ENCODE peak calls at places on chromosomes 7 and 10, in eight cellular contexts. A, P, M, B, O, T, N and C are unnamed samples. For H3K36me3, the result is how much of the 10 kb centered on the place peaks cover.

GRCh38 chr7:24898691-24899090 is 81.3 kb downstream of the OSBPL3 start:
- ATAC-seq in O (no peak), P (no peak), T (no peak), M (no peak), B (no peak), N (no peak), A (no peak), C (no peak)

GRCh38 chr7:18140943-18141342 is 113.3 kb upstream of the PRPS1L1 start:
- ATAC-seq in O (no peak), A (no peak), M (no peak), P (no peak), B (no peak), N (no peak), T (no peak), C (no peak)

GRCh38 chr7:95550546-95550945 is 45.8 kb downstream of the PDK4 start:
- ATAC-seq in A (peak), T (no peak), P (no peak), B (peak), M (peak), N (peak), O (peak), C (no peak)

GRCh38 chr7:16795624-16796023 is 9.2 kb downstream of the AGR2 start:
- ATAC-seq in N (no peak), P (no peak), M (no peak), B (no peak), T (no peak), A (no peak), O (no peak), C (no peak)

GRCh38 chr10:88332526-88333265 is 250.4 kb downstream of the RNLS start:
- ATAC-seq in B (no peak), A (no peak), M (no peak), O (no peak), T (peak), P (no peak), N (no peak), C (no peak)

GRCh38 chr7:45035909-45036308 is 35.9 kb downstream of the CCM2 start:
- ATAC-seq in A (no peak), O (no peak), M (no peak), P (no peak), T (no peak), N (no peak), B (no peak), C (no peak)

GRCh38 chr7:16740996-16741395 is 12.6 kb upstream of the TSPAN13 start:
- ATAC-seq in A (no peak), O (no peak), P (no peak), B (peak), T (peak), N (no peak), M (no peak), C (no peak)

GRCh38 chr10:110429301-110429700 is 68.4 kb upstream of the DUSP5 start:
- ATAC-seq in O (no peak), A (no peak), M (no peak), P (no peak), B (no peak), T (no peak), N (no peak), C (no peak)

GRCh38 chr7:50265968-50266694 is 38.4 kb upstream of the IKZF1 start:
- ATAC-seq in T (no peak), M (peak), O (peak), N (no peak), P (no peak), A (no peak), B (no peak), C (peak)

GRCh38 chr10:88138319-88138848 is 275.0 kb downstream of the PTEN start:
- ATAC-seq in A (no peak), B (no peak), M (no peak), O (no peak), P (no peak), T (no peak), N (no peak), C (no peak)

GRCh38 chr7:113161050-113161449 is 42.7 kb upstream of the SMIM30 start:
- ATAC-seq in A (no peak), M (no peak), O (no peak), N (no peak), T (no peak), P (no peak), B (no peak), C (no peak)

GRCh38 chr7:99024066-99024465 is 119.8 kb downstream of the SMURF1 start:
- ATAC-seq in O (no peak), P (no peak), T (peak), A (no peak), M (peak), N (no peak), B (no peak), C (no peak)

GRCh38 chr7:101817031-101817929 is at the start of gene CUX1:
- ATAC-seq in O (peak), M (peak), T (peak), B (peak), P (no peak), N (no peak), A (no peak), C (peak)

GRCh38 chr10:13806419-13806818 is 219.7 kb downstream of the PRPF18 start:
- ATAC-seq in B (no peak), N (no peak), T (no peak), P (no peak), M (no peak), A (no peak), O (no peak), C (no peak)

GRCh38 chr7:40463449-40463848 is 328.6 kb downstream of the SUGCT start:
- ATAC-seq in N (no peak), P (no peak), B (no peak), A (no peak), T (no peak), O (no peak), M (no peak), C (no peak)

GRCh38 chr10:82942572-82943091 is 1067.6 kb downstream of the NRG3 start:
- ATAC-seq in A (no peak), M (no peak), P (no peak), O (peak), N (peak), B (peak), T (no peak), C (peak)

GRCh38 chr7:66748791-66749190 is 8.3 kb downstream of the RABGEF1 start:
- ATAC-seq in N (peak), B (peak), O (peak), T (peak), A (peak), P (peak), M (peak), C (no peak)

GRCh38 chr7:37944737-37945054 is 24.3 kb downstream of the EPDR1 start:
- ATAC-seq in A (no peak), M (no peak), N (no peak), T (no peak), P (no peak), B (no peak), O (no peak), C (no peak)

GRCh38 chr10:26621889-26622681 is 75.4 kb upstream of the PDSS1 start:
- ATAC-seq in B (peak), A (peak), O (peak), T (no peak), M (peak), N (peak), P (no peak), C (peak)

GRCh38 chr7:131497454-131497853 is 59.0 kb downstream of the PODXL start:
- ATAC-seq in A (no peak), P (peak), T (no peak), M (peak), N (peak), O (no peak), B (peak), C (peak)

GRCh38 chr7:94397721-94398120 is 3.0 kb downstream of the COL1A2 start:
- ATAC-seq in A (no peak), N (no peak), O (no peak), B (no peak), P (no peak), T (no peak), M (no peak), C (no peak)

GRCh38 chr7:105000927-105001336 is 13.1 kb upstream of the KMT2E start:
- ATAC-seq in P (no peak), T (no peak), M (no peak), O (no peak), N (no peak), B (peak), A (no peak), C (no peak)

GRCh38 chr7:5414876-5415275 is 8.8 kb downstream of the TNRC18 start:
- ATAC-seq in P (no peak), T (no peak), B (no peak), N (no peak), O (no peak), A (no peak), M (no peak), C (no peak)

GRCh38 chr7:151864081-151864480 is 12.8 kb downstream of the PRKAG2 start:
- ATAC-seq in A (no peak), T (no peak), B (no peak), M (peak), N (no peak), O (no peak), P (no peak), C (no peak)

GRCh38 chr10:84226616-84227015 is 1.3 kb upstream of the LRIT2 start:
- ATAC-seq in P (no peak), O (no peak), A (no peak), T (no peak), M (no peak), B (no peak), N (no peak), C (no peak)

GRCh38 chr10:122445469-122445868 is 9.0 kb upstream of the ARMS2 start:
- ATAC-seq in T (no peak), B (no peak), A (no peak), M (no peak), O (no peak), P (no peak), N (no peak), C (no peak)

GRCh38 chr7:50317221-50317678 is 12.7 kb downstream of the IKZF1 start:
- ATAC-seq in N (no peak), P (no peak), O (peak), B (no peak), M (peak), T (no peak), A (no peak), C (no peak)

GRCh38 chr7:99694912-99695304 is 15.1 kb upstream of the CYP3A5 start:
- ATAC-seq in N (no peak), B (no peak), P (no peak), M (peak), A (no peak), O (no peak), T (no peak), C (no peak)

GRCh38 chr10:58784361-58784760 is 271.7 kb downstream of the BICC1 start:
- ATAC-seq in T (no peak), M (no peak), O (no peak), P (no peak), N (peak), A (no peak), B (peak), C (peak)

GRCh38 chr10:361203-362135 is 226.2 kb downstream of the ZMYND11 start:
- ATAC-seq in A (peak), M (peak), B (no peak), T (no peak), P (no peak), N (no peak), O (no peak), C (peak)
- H3K36me3 ChIP-seq in A (under half), M (under half), B (half or more), T (under half), P (half or more), N (under half), O (half or more), C (under half)

GRCh38 chr10:79286318-79286951 is 60.8 kb upstream of the PPIF start:
- ATAC-seq in P (peak), M (peak), O (peak), B (peak), T (no peak), N (peak), A (no peak), C (peak)
- H3K36me3 ChIP-seq in P (half or more), M (under half), O (half or more), B (half or more), T (under half), N (under half), A (under half), C (under half)

DNA sequence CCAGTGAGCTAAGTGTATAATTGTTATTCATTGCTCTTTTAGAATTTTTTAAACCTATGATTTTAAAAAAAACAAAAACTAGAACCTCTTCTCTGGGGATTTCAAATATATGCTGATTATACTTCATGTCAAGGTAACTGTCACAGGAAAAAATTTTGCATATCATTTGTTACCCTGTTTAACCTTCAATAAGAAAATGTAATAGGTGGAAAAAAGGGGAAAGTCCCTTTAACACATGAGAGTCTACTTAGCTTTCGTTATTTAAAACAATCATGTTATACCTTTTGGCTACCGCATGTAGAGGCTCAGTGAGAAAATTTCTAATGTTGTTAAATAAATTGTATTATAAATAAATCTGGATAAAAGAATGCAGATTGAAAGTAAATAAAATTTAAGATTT is 190.1 kb upstream of the AKR1E2 start:
- ATAC-seq in B (no peak), M (no peak), O (no peak), A (no peak), N (no peak), P (no peak), T (no peak), C (no peak)
- H3K36me3 ChIP-seq in B (under half), M (under half), O (under half), A (under half), N (under half), P (under half), T (under half), C (under half)

GRCh38 chr7:118153551-118154177 is 30.3 kb upstream of the LSM8 start:
- ATAC-seq in T (no peak), M (peak), N (peak), A (no peak), B (no peak), P (peak), O (peak), C (no peak)
- H3K36me3 ChIP-seq in T (under half), M (under half), N (under half), A (under half), B (under half), P (under half), O (under half), C (under half)

DNA sequence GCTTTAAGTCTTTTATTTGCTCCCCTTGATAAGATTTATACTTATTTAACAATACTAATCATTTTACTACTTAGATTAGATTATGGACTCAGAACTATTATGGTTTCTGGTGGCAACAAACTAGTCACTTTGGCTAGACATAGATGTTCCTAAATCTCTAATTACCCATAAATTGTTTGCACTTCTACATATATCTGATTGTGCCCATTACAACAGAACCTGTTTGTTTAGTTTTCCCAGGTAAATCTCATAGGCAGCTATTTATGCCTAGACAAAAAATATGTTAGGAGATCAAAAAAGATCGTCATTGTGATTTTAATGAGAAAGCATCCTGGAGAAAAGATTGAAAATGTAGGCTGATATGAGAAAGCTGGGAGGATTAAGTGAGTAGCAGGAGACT is 14.4 kb downstream of the UBN2 start:
- ATAC-seq in T (no peak), O (no peak), P (no peak), M (no peak), N (no peak), A (no peak), B (no peak), C (no peak)
- H3K36me3 ChIP-seq in T (under half), O (half or more), P (half or more), M (under half), N (under half), A (under half), B (half or more), C (under half)

DNA sequence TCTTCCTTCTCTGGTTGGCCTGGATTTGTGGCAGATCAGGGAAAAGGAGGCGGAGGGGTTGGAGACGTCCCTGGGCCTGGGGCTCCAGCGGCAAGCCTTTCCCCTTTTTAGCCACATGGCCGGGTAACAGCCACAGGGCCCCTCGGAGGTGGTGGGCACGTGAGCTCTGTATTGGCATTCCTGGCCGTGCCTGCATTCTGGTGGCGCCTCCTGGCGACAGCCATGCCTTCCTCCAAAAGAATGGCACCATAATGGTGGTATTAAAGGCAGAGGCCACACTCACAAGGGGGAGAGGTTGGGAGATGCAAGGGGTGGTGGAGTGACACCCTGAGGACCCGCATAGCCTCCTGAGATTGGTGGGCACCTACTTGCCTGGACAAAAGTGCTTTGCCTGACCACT is 3.0 kb upstream of the AQP1 start:
- ATAC-seq in M (no peak), O (no peak), T (no peak), B (no peak), A (no peak), N (no peak), P (no peak), C (no peak)
- H3K36me3 ChIP-seq in M (under half), O (under half), T (under half), B (under half), A (under half), N (under half), P (under half), C (under half)

GRCh38 chr10:6213257-6213905 is 10.6 kb downstream of the PFKFB3 start:
- ATAC-seq in M (no peak), B (no peak), T (no peak), O (no peak), P (no peak), N (no peak), A (no peak), C (no peak)
- H3K36me3 ChIP-seq in M (under half), B (half or more), T (under half), O (half or more), P (half or more), N (under half), A (under half), C (under half)

DNA sequence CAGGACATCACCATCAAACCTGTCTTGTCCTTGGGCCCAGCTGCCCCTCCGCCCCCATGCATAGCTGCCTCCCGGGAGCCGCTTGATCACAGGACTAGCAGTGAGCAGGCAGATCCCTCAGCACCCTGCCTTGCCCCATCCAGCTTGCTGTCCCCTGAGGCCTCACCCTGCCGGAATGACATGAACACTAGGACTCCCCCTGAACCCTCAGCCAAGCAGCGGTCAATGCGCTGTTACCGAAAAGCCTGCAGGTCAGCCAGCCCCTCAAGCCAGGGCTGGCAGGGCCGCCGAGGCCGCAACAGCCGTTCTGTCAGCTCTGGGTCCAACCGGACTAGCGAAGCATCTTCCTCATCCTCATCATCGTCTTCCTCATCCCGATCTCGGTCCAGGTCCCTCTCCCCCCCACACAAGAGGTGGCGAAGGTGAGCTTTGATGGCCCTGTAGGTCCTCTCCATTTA is 5.2 kb upstream of the NOLC1 start:
- ATAC-seq in M (no peak), N (no peak), T (no peak), O (no peak), A (no peak), B (no peak), P (no peak), C (no peak)
- H3K36me3 ChIP-seq in M (under half), N (under half), T (under half), O (half or more), A (under half), B (half or more), P (half or more), C (under half)

DNA sequence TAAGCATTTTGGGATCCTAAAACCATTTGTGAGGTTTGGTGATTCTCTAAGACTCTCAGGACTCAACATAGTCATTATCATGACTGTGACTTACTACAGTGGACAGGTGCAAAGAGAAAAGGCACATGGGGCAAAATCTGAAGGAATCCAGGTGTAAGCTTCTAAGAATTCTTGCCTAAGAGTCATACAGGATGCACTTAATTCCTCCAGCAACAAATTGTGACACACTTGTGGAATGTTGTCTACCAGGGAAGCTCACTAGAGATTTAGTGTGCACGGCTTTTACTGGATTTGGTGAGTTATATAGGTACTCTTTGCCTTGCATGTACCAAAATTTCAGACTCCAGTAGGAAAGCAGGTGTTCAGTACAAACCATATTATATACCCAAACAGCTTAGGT is 47.9 kb downstream of the WAC start:
- ATAC-seq in T (no peak), A (no peak), N (no peak), P (no peak), O (peak), M (no peak), B (no peak), C (no peak)
- H3K36me3 ChIP-seq in T (under half), A (under half), N (under half), P (half or more), O (under half), M (under half), B (under half), C (under half)

GRCh38 chr7:149257146-149257545 is 4.8 kb upstream of the ZNF783 start:
- ATAC-seq in A (no peak), P (no peak), O (no peak), T (no peak), B (no peak), M (no peak), N (no peak), C (no peak)

GRCh38 chr7:149253665-149254064 is 8.3 kb upstream of the ZNF783 start:
- ATAC-seq in A (no peak), P (no peak), N (no peak), B (no peak), M (no peak), O (peak), T (no peak), C (no peak)

GRCh38 chr7:149254181-149254858 is 7.7 kb upstream of the ZNF783 start:
- ATAC-seq in B (no peak), T (peak), A (no peak), M (no peak), O (no peak), N (no peak), P (no peak), C (no peak)

GRCh38 chr7:149256568-149256967 is 5.4 kb upstream of the ZNF783 start:
- ATAC-seq in A (no peak), B (no peak), O (no peak), P (no peak), T (no peak), N (no peak), M (no peak), C (no peak)

GRCh38 chr7:149255174-149255573 is 6.8 kb upstream of the ZNF783 start:
- ATAC-seq in M (no peak), N (no peak), T (peak), O (no peak), P (no peak), A (no peak), B (no peak), C (no peak)
- H3K36me3 ChIP-seq in M (under half), N (under half), T (under half), O (half or more), P (half or more), A (under half), B (half or more), C (under half)